ENCODE peak calls at places on chromosome 2, in five cellular contexts. A is mucosa of descending colon, O is astrocyte, N is tibial nerve, J is breast epithelium. Z is an unnamed sample.

GRCh38 chr2:139259422-139260051 is 479.3 kb upstream of the NXPH2 start:
- DNase-seq in A (no peak), O (no peak), N (no peak), J (no peak), Z (no peak)

GRCh38 chr2:174117951-174118930 is 130.1 kb downstream of the OLA1 start:
- DNase-seq in A (no peak), O (peak; percentile 80), N (no peak), J (no peak), Z (peak; percentile 79)

GRCh38 chr2:147449323-147450080 is 395.3 kb upstream of the ACVR2A start:
- DNase-seq in A (no peak), O (peak; percentile 17), N (no peak), J (no peak), Z (no peak)

GRCh38 chr2:211205841-211206240 is 649.4 kb downstream of the CPS1 start:
- DNase-seq in A (no peak), O (no peak), N (no peak), J (no peak), Z (no peak)

GRCh38 chr2:229454934-229455631 is 184.0 kb upstream of the PID1 start:
- DNase-seq in A (no peak), O (peak; percentile 99), N (no peak), J (no peak), Z (peak; percentile 88)

GRCh38 chr2:99187011-99187410 is 6.0 kb downstream of the MRPL30 start:
- DNase-seq in A (no peak), O (no peak), N (no peak), J (no peak), Z (no peak)

GRCh38 chr2:159093496-159093895 is 125.1 kb downstream of the TANC1 start:
- DNase-seq in A (no peak), O (no peak), N (no peak), J (no peak), Z (no peak)

GRCh38 chr2:204586444-204587165 is 41.3 kb downstream of the PARD3B start:
- DNase-seq in A (no peak), O (peak; percentile 61), N (no peak), J (no peak), Z (no peak)

GRCh38 chr2:124804014-124804940 is 779.2 kb downstream of the CNTNAP5 start:
- DNase-seq in A (peak; percentile 53), O (no peak), N (no peak), J (no peak), Z (peak; percentile 10)

GRCh38 chr2:20568501-20569463 is 82.1 kb downstream of the HS1BP3 start:
- DNase-seq in A (no peak), O (no peak), N (no peak), J (no peak), Z (peak; percentile 67)

GRCh38 chr2:96342085-96342484 is 6.5 kb downstream of the NCAPH start:
- DNase-seq in A (no peak), O (peak; percentile 89), N (no peak), J (no peak), Z (peak; percentile 82)

GRCh38 chr2:29530281-29530680 is 391.1 kb downstream of the ALK start:
- DNase-seq in A (no peak), O (peak; percentile 21), N (no peak), J (no peak), Z (no peak)

GRCh38 chr2:8619071-8619470 is 62.8 kb upstream of the ID2 start:
- DNase-seq in A (no peak), O (no peak), N (no peak), J (no peak), Z (no peak)

GRCh38 chr2:197777823-197778407 is 7.2 kb downstream of the BOLL start:
- DNase-seq in A (no peak), O (peak; percentile 16), N (no peak), J (no peak), Z (peak; percentile 59)

GRCh38 chr2:230953843-230954242 is 28.8 kb upstream of the GPR55 start:
- DNase-seq in A (no peak), O (no peak), N (no peak), J (no peak), Z (no peak)

GRCh38 chr2:155902635-155903034 is 429.9 kb downstream of the NR4A2 start:
- DNase-seq in A (no peak), O (no peak), N (no peak), J (no peak), Z (no peak)

GRCh38 chr2:232269867-232270266 is 108.7 kb upstream of the ALPP start:
- DNase-seq in A (no peak), O (no peak), N (no peak), J (no peak), Z (no peak)

GRCh38 chr2:218002103-218002502 is 692 bp downstream of the TNS1 start:
- DNase-seq in A (no peak), O (no peak), N (no peak), J (no peak), Z (no peak)
- H3K4me3 ChIP-seq in A (no peak overlapping the region), O (peak overlapping the region; percentile 45), N (peak overlapping the region; percentile 56), J (peak overlapping the region; percentile 53), Z (peak overlapping the region; percentile 79)

GRCh38 chr2:119409506-119409905 is 22.1 kb upstream of the TMEM37 start:
- DNase-seq in A (no peak), O (no peak), N (no peak), J (no peak), Z (no peak)
- H3K4me3 ChIP-seq in A (no peak overlapping the region), O (no peak overlapping the region), N (no peak overlapping the region), J (no peak overlapping the region), Z (no peak overlapping the region)

GRCh38 chr2:126972272-126972626 is 73.6 kb downstream of the TEX51 start:
- DNase-seq in A (no peak), O (no peak), N (no peak), J (no peak), Z (no peak)
- H3K4me3 ChIP-seq in A (no peak overlapping the region), O (no peak overlapping the region), N (peak overlapping the region; percentile 53), J (peak overlapping the region; percentile 35), Z (no peak overlapping the region)

GRCh38 chr2:105801961-105802360 is 57.2 kb downstream of the NCK2 start:
- DNase-seq in A (no peak), O (no peak), N (no peak), J (no peak), Z (no peak)
- H3K4me3 ChIP-seq in A (no peak overlapping the region), O (no peak overlapping the region), N (no peak overlapping the region), J (no peak overlapping the region), Z (no peak overlapping the region)

DNA sequence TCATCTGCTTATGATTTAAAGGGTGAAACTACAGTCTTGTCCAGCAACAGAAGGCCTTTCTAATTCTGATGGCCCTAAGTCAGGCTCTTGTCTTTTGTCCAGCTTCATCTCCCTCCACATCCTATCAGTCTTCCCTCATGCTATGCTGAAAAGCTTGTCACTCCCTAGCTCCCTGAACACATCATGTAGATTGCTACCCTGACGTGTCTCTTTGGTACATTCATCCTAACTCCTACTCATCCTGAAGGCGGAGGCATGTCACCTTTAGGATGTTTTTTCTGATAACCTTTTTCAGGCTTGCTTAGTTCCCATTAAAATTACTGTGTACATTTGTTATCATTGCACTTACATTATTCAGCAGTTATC is 78.4 kb upstream of the ARL5A start:
- DNase-seq in A (no peak), O (no peak), N (no peak), J (no peak), Z (no peak)
- H3K4me3 ChIP-seq in A (no peak overlapping the region), O (no peak overlapping the region), N (no peak overlapping the region), J (no peak overlapping the region), Z (no peak overlapping the region)

GRCh38 chr2:45203400-45203799 is 194.1 kb upstream of the SIX2 start:
- DNase-seq in A (no peak), O (no peak), N (no peak), J (no peak), Z (no peak)
- H3K4me3 ChIP-seq in A (no peak overlapping the region), O (no peak overlapping the region), N (no peak overlapping the region), J (no peak overlapping the region), Z (no peak overlapping the region)

DNA sequence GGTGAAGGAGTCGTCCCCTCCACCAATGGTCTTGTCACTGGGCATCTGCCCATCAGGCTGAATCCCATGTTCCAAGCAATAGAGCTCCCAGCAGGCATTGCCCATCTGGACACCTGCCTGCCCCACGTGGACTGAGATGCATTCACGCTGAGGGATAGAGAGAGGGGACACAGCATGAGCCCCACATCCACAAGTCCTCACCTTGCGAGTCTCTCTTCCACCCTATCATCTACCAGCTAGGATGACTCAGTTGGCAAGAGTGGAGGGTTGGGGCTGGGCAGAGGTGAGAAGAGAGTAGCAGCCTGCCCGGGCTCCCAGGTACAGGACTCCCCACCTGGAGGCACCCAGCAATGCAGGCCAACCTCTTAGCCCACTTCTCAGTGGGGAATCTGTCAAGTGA is 959 bp upstream of the TUBA4B start:
- DNase-seq in A (no peak), O (no peak), N (no peak), J (no peak), Z (no peak)
- H3K4me3 ChIP-seq in A (no peak overlapping the region), O (no peak overlapping the region), N (peak overlapping the region; percentile 64), J (peak overlapping the region; percentile 55), Z (no peak overlapping the region)

GRCh38 chr2:187509667-187510417 is 44.4 kb downstream of the TFPI start:
- DNase-seq in A (no peak), O (no peak), N (no peak), J (no peak), Z (no peak)
- H3K4me3 ChIP-seq in A (no peak overlapping the region), O (no peak overlapping the region), N (no peak overlapping the region), J (no peak overlapping the region), Z (no peak overlapping the region)

Z was measured in fibroblast of mammary gland.